ENCODE peak calls at places on chromosomes 12 and 14, in four cellular contexts. B, I, S and E are unnamed samples.

GRCh38 chr12:104132351-104132956 is 5.6 kb downstream of the NFYB start:
- DNase-seq in B (no peak), I (no peak), S (no peak), E (no peak)

GRCh38 chr14:90883197-90883596 is 67.0 kb upstream of the TTC7B start:
- DNase-seq in B (no peak), I (no peak), S (no peak), E (no peak)

GRCh38 chr12:6047249-6048227 is 76.9 kb downstream of the VWF start:
- DNase-seq in B (peak; percentile 29), I (peak; percentile 44), S (no peak), E (no peak)

GRCh38 chr12:1501695-1502440 is 92.5 kb downstream of the FBXL14 start:
- DNase-seq in B (no peak), I (no peak), S (no peak), E (no peak)

GRCh38 chr12:93441111-93441616 is 583 bp downstream of the UBE2N start:
- DNase-seq in B (no peak), I (peak; percentile 66), S (no peak), E (peak; percentile 36)

GRCh38 chr14:55450987-55451386 is 10.6 kb upstream of the TBPL2 start:
- DNase-seq in B (no peak), I (no peak), S (no peak), E (no peak)

GRCh38 chr12:32983968-32984367 is 87.4 kb upstream of the PKP2 start:
- DNase-seq in B (no peak), I (no peak), S (peak; percentile 30), E (no peak)

GRCh38 chr12:121036810-121037326 is 2.2 kb downstream of the OASL start:
- DNase-seq in B (peak; percentile 43), I (peak; percentile 5), S (no peak), E (no peak)

GRCh38 chr12:1047898-1048660 is 57.1 kb downstream of the ERC1 start:
- DNase-seq in B (peak; percentile 10), I (no peak), S (no peak), E (no peak)

GRCh38 chr12:130990034-130990433 is 36.3 kb downstream of the ADGRD1 start:
- DNase-seq in B (no peak), I (no peak), S (no peak), E (no peak)

GRCh38 chr14:22791302-22791701 is 23.9 kb downstream of the SLC7A7 start:
- DNase-seq in B (peak; percentile 64), I (peak; percentile 73), S (no peak), E (no peak)

GRCh38 chr14:58712357-58712756 is 74.6 kb downstream of the DACT1 start:
- DNase-seq in B (no peak), I (no peak), S (no peak), E (no peak)

GRCh38 chr12:18895540-18895939 is 157.6 kb downstream of the CAPZA3 start:
- DNase-seq in B (no peak), I (no peak), S (no peak), E (no peak)

GRCh38 chr14:67186789-67187188 is 2.5 kb upstream of the GARIN2 start:
- DNase-seq in B (no peak), I (no peak), S (no peak), E (no peak)

GRCh38 chr14:103382375-103382774 is 2.8 kb upstream of the MARK3 start:
- DNase-seq in B (peak; percentile 71), I (peak; percentile 60), S (no peak), E (no peak)

GRCh38 chr14:55245657-55246268 is 25.5 kb upstream of the FBXO34 start:
- DNase-seq in B (peak; percentile 53), I (peak; percentile 58), S (no peak), E (peak; percentile 2)

GRCh38 chr14:33509927-33510535 is 440.8 kb downstream of the EGLN3 start:
- DNase-seq in B (peak; percentile 70), I (no peak), S (no peak), E (no peak)

GRCh38 chr12:7206691-7207090 is 17.2 kb downstream of the PEX5 start:
- DNase-seq in B (no peak), I (no peak), S (no peak), E (no peak)

GRCh38 chr12:67827820-67828383 is 161.3 kb upstream of the IFNG-AS1 start:
- DNase-seq in B (peak; percentile 93), I (peak; percentile 72), S (no peak), E (no peak)

GRCh38 chr12:117367006-117367638 is 5.7 kb upstream of the NOS1 start:
- DNase-seq in B (peak; percentile 71), I (peak; percentile 91), S (peak; percentile 95), E (no peak)

GRCh38 chr12:80186727-80187217 is 87.4 kb downstream of the OTOGL start:
- DNase-seq in B (peak; percentile 98), I (peak; percentile 93), S (peak; percentile 54), E (peak; percentile 7)

GRCh38 chr14:49622022-49622607 is 1.5 kb downstream of the MGAT2 start:
- DNase-seq in B (no peak), I (no peak), S (no peak), E (no peak)

GRCh38 chr12:77760271-77761025 is 70.2 kb upstream of the NAV3 start:
- DNase-seq in B (peak; percentile 24), I (no peak), S (no peak), E (no peak)

GRCh38 chr14:81990312-81990761 is 456.7 kb upstream of the SEL1L start:
- DNase-seq in B (peak; percentile 62), I (peak; percentile 78), S (peak; percentile 35), E (no peak)

GRCh38 chr14:20328705-20329104 is 4.4 kb downstream of the CCNB1IP1 start:
- DNase-seq in B (no peak), I (no peak), S (no peak), E (no peak)

GRCh38 chr14:87108726-87109125 is 884.3 kb downstream of the GALC start:
- DNase-seq in B (peak; percentile 69), I (no peak), S (no peak), E (no peak)

GRCh38 chr14:74922752-74923401 is at the start of gene RPS6KL1:
- DNase-seq in B (peak; percentile 68), I (peak; percentile 89), S (peak; percentile 100), E (peak; percentile 49)

GRCh38 chr12:12872934-12873275 is 18.5 kb upstream of the GPRC5A start:
- DNase-seq in B (no peak), I (no peak), S (no peak), E (no peak)

GRCh38 chr14:74686324-74686723 is 26.6 kb downstream of the AREL1 start:
- DNase-seq in B (no peak), I (peak; percentile 31), S (no peak), E (no peak)

GRCh38 chr12:120125792-120126634 is 9.5 kb upstream of the RAB35 start:
- DNase-seq in B (no peak), I (no peak), S (no peak), E (no peak)

GRCh38 chr12:26523708-26524150 is 309.3 kb downstream of the ITPR2 start:
- DNase-seq in B (peak; percentile 99), I (peak; percentile 92), S (no peak), E (no peak)

GRCh38 chr12:3323002-3323685 is 167.9 kb upstream of the PRMT8 start:
- DNase-seq in B (no peak), I (no peak), S (no peak), E (no peak)

GRCh38 chr12:116898675-116899074 is 12.1 kb upstream of the FBXW8 start:
- DNase-seq in B (no peak), I (no peak), S (no peak), E (no peak)

GRCh38 chr14:76884853-76885276 is 58.7 kb downstream of the LRRC74A start:
- DNase-seq in B (no peak), I (no peak), S (no peak), E (no peak)

GRCh38 chr14:87869619-87870583 is 123.1 kb downstream of the GALC start:
- DNase-seq in B (peak; percentile 79), I (peak; percentile 23), S (no peak), E (no peak)

GRCh38 chr14:23160924-23161522 is 22.4 kb downstream of the SLC7A8 start:
- DNase-seq in B (peak; percentile 91), I (peak; percentile 84), S (peak; percentile 13), E (no peak)